ENCODE peak calls at places on chromosome 3, in ten cellular contexts. H, U, A, R, Q, B, O, J, P and V are unnamed samples.
A peak's percentile ranks its signal among the peaks of the same experiment; 100 is the strongest.

GRCh38 chr3:144301863-144302262 is 330.2 kb downstream of the DIPK2A start:
- DNase-seq in H (no peak), U (no peak), A (no peak), R (no peak), Q (no peak), B (no peak), O (no peak), J (no peak), P (no peak), V (no peak)

GRCh38 chr3:63034106-63034505 is 158.9 kb upstream of the CADPS start:
- DNase-seq in H (no peak), U (no peak), A (no peak), R (no peak), Q (no peak), B (no peak), O (no peak), J (no peak), P (no peak), V (no peak)

GRCh38 chr3:42843730-42844713 is 31.7 kb downstream of the CYP8B1 start:
- DNase-seq in H (peak; percentile 75), U (no peak), A (no peak), R (peak; percentile 79), Q (peak; percentile 22), B (peak; percentile 28), O (no peak), J (no peak), P (no peak), V (no peak)

GRCh38 chr3:44795197-44795596 is 33.6 kb downstream of the KIF15 start:
- DNase-seq in H (no peak), U (no peak), A (no peak), R (no peak), Q (no peak), B (no peak), O (no peak), J (peak; percentile 41), P (no peak), V (no peak)

GRCh38 chr3:108546249-108546648 is 35.9 kb upstream of the MYH15 start:
- DNase-seq in H (no peak), U (no peak), A (no peak), R (no peak), Q (no peak), B (no peak), O (no peak), J (peak; percentile 4), P (no peak), V (no peak)

GRCh38 chr3:38131621-38132369 is 5.1 kb downstream of the ACAA1 start:
- DNase-seq in H (peak; percentile 56), U (peak; percentile 43), A (no peak), R (no peak), Q (no peak), B (no peak), O (peak; percentile 53), J (peak; percentile 31), P (no peak), V (no peak)

GRCh38 chr3:21506061-21506460 is 244.9 kb downstream of the ZNF385D start:
- DNase-seq in H (no peak), U (no peak), A (no peak), R (no peak), Q (no peak), B (no peak), O (no peak), J (no peak), P (no peak), V (no peak)

GRCh38 chr3:18432752-18433151 is 7.6 kb upstream of the SATB1 start:
- DNase-seq in H (no peak), U (no peak), A (no peak), R (no peak), Q (no peak), B (no peak), O (no peak), J (no peak), P (no peak), V (no peak)

GRCh38 chr3:126524429-126524988 is 554 bp downstream of the CHST13 start:
- DNase-seq in H (peak; percentile 69), U (no peak), A (no peak), R (peak; percentile 64), Q (peak; percentile 19), B (no peak), O (no peak), J (no peak), P (no peak), V (no peak)

GRCh38 chr3:129315386-129315991 is 36.8 kb downstream of the HMCES start:
- DNase-seq in H (no peak), U (peak; percentile 46), A (peak; percentile 67), R (peak; percentile 79), Q (peak; percentile 38), B (peak; percentile 64), O (peak; percentile 18), J (peak; percentile 21), P (no peak), V (peak; percentile 36)

GRCh38 chr3:179528786-179529185 is 33.9 kb upstream of the ACTL6A start:
- DNase-seq in H (no peak), U (no peak), A (no peak), R (no peak), Q (no peak), B (no peak), O (no peak), J (peak; percentile 72), P (no peak), V (no peak)

GRCh38 chr3:46913644-46914043 is 36.1 kb downstream of the PTH1R start:
- DNase-seq in H (peak; percentile 56), U (peak; percentile 44), A (peak; percentile 31), R (peak; percentile 71), Q (peak; percentile 87), B (peak; percentile 86), O (peak; percentile 43), J (peak; percentile 81), P (no peak), V (peak; percentile 75)

GRCh38 chr3:195142519-195142918 is 128.4 kb downstream of the XXYLT1 start:
- DNase-seq in H (no peak), U (no peak), A (no peak), R (no peak), Q (no peak), B (no peak), O (no peak), J (no peak), P (no peak), V (no peak)

GRCh38 chr3:195139091-195139875 is 131.7 kb downstream of the XXYLT1 start:
- DNase-seq in H (no peak), U (no peak), A (no peak), R (no peak), Q (no peak), B (peak; percentile 23), O (no peak), J (no peak), P (no peak), V (peak; percentile 43)

GRCh38 chr3:195140410-195140809 is 130.5 kb downstream of the XXYLT1 start:
- DNase-seq in H (no peak), U (no peak), A (no peak), R (no peak), Q (no peak), B (no peak), O (no peak), J (no peak), P (no peak), V (no peak)

GRCh38 chr3:195139876-195140240 is 131.1 kb downstream of the XXYLT1 start:
- DNase-seq in H (no peak), U (no peak), A (no peak), R (no peak), Q (no peak), B (no peak), O (no peak), J (peak; percentile 62), P (no peak), V (no peak)

GRCh38 chr3:195140816-195141793 is 129.9 kb downstream of the XXYLT1 start:
- DNase-seq in H (no peak), U (no peak), A (no peak), R (no peak), Q (no peak), B (peak; percentile 81), O (no peak), J (peak; percentile 31), P (no peak), V (no peak)
- TF ChIP-seq POLR2A in H (no peak), U (no peak), A (no peak), R (no peak), Q (no peak), B (no peak), O (no peak), J (no peak), P (no peak), V (no peak)

DNA sequence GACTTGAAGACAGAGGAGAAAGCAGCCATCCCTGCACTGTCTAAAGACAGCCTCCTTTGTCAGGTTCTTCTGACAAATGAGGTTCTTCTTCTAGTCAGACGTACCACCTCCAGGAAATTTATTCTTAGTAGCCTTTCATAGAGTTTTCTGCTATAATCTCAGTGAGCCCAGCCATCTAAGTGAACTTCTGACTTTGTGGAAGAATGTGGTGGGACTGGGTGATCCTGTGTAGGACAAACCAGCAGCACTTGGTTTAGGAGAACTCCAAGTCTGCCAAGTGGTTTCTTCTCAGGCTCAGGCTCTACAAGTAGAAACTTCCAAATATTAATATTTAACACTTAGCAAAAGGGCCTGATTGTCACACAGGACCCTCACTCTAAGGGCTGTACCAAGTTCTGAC is 52.1 kb downstream of the TIPARP start:
- DNase-seq in H (no peak), U (no peak), A (no peak), R (no peak), Q (no peak), B (no peak), O (no peak), J (no peak), P (no peak), V (no peak)
- H3K27ac ChIP-seq in H (no peak overlapping the region), U (no peak overlapping the region), A (no peak overlapping the region), R (no peak overlapping the region), Q (no peak overlapping the region), B (no peak overlapping the region), O (no peak overlapping the region), J (no peak overlapping the region), P (no peak overlapping the region), V (no peak overlapping the region)

DNA sequence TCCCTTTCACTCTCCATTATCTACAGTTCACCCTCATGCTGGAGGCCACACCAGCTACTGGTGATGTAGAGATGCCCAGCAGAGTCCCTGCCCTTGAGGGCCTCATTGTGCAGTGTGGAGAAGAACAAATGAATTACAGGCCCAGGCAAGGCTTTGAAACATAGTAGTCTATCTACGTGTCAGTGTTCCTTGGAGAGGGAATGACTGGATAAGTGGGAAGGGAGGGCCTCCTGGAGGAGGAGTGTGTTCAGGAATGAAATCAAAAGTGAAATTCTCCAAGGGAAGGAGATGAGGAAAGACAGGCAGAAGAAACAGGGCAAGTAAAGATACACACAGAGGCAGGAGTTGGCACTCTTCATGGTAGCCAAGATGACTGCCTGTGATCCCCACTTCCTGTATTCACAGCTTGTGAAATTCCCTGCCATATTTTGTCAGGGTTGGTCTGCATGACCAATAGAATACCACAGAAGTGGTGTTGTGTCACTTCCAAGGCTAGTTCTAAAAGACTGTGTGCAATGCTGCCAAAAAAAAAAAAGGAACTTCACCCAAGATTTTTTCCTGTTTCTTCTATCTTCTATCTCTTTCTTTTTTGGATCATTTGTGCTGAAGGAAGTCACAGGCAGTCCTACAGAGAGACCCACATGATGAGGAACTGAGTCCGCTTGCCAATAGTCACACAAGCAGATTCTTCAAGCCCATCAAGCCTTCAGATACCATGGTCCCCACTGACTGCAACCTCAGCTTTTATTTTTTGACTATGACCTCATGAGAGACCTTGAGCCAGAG is 17.9 kb upstream of the RAF1 start:
- DNase-seq in H (no peak), U (no peak), A (no peak), R (no peak), Q (peak; percentile 76), B (no peak), O (peak; percentile 30), J (peak; percentile 78), P (no peak), V (no peak)
- TF ChIP-seq POLR2A in H (no peak), U (no peak), A (no peak), R (no peak), Q (no peak), B (no peak), O (no peak), J (no peak), P (no peak), V (no peak)

GRCh38 chr3:113896930-113897329 is 50.9 kb upstream of the ZDHHC23 start:
- DNase-seq in H (no peak), U (no peak), A (no peak), R (no peak), Q (no peak), B (no peak), O (no peak), J (no peak), P (no peak), V (no peak)
- H3K27ac ChIP-seq in H (peak overlapping the region; percentile 72), U (no peak overlapping the region), A (no peak overlapping the region), R (no peak overlapping the region), Q (no peak overlapping the region), B (no peak overlapping the region), O (no peak overlapping the region), J (no peak overlapping the region), P (no peak overlapping the region), V (no peak overlapping the region)